ENCODE peak calls at places on chromosomes 11 and 22, in nine cellular contexts. X, P, S, R, B, K, V, J and F are unnamed samples.

GRCh38 chr11:2769779-2770555 is 70.2 kb upstream of the KCNQ1OT1 start:
- DNase-seq in X (no peak), P (no peak), S (no peak), R (peak; percentile 14), B (peak; percentile 2), K (no peak), V (no peak), J (no peak), F (no peak)

GRCh38 chr22:46596032-46596441 is 24.1 kb upstream of the GRAMD4 start:
- DNase-seq in X (no peak), P (peak; percentile 40), S (peak; percentile 1), R (no peak), B (no peak), K (no peak), V (peak; percentile 57), J (no peak), F (no peak)

GRCh38 chr11:9004310-9004945 is 627 bp upstream of the NRIP3 start:
- DNase-seq in X (no peak), P (no peak), S (peak; percentile 74), R (peak; percentile 81), B (no peak), K (no peak), V (no peak), J (no peak), F (no peak)

GRCh38 chr22:42179616-42180015 is 49.0 kb upstream of the CYP2D6 start:
- DNase-seq in X (no peak), P (peak; percentile 83), S (no peak), R (no peak), B (no peak), K (no peak), V (peak; percentile 91), J (peak; percentile 10), F (no peak)

GRCh38 chr11:61752117-61752924 is at the start of gene MYRF:
- DNase-seq in X (no peak), P (peak; percentile 24), S (peak; percentile 88), R (peak; percentile 88), B (no peak), K (peak; percentile 27), V (peak; percentile 79), J (peak; percentile 54), F (no peak)

GRCh38 chr11:20070459-20070858 is 89.8 kb downstream of the DBX1 start:
- DNase-seq in X (no peak), P (peak; percentile 64), S (no peak), R (no peak), B (no peak), K (no peak), V (no peak), J (peak; percentile 30), F (no peak)

GRCh38 chr11:123765601-123766000 is 11.3 kb upstream of the OR6X1 start:
- DNase-seq in X (no peak), P (no peak), S (no peak), R (no peak), B (no peak), K (no peak), V (no peak), J (no peak), F (no peak)

GRCh38 chr22:39090426-39091064 is 6.5 kb upstream of the APOBEC3H start:
- DNase-seq in X (no peak), P (no peak), S (no peak), R (no peak), B (peak; percentile 85), K (no peak), V (peak; percentile 18), J (peak; percentile 96), F (no peak)

GRCh38 chr11:6695377-6695776 is 12.2 kb upstream of the MRPL17 start:
- DNase-seq in X (no peak), P (peak; percentile 72), S (no peak), R (no peak), B (no peak), K (no peak), V (peak; percentile 79), J (no peak), F (no peak)

GRCh38 chr11:65042899-65043298 is 1.9 kb downstream of the SAC3D1 start:
- DNase-seq in X (no peak), P (no peak), S (no peak), R (no peak), B (no peak), K (no peak), V (no peak), J (peak; percentile 38), F (no peak)

GRCh38 chr11:65045728-65046127 is 4.7 kb downstream of the SAC3D1 start:
- DNase-seq in X (no peak), P (no peak), S (no peak), R (no peak), B (no peak), K (no peak), V (no peak), J (no peak), F (no peak)

GRCh38 chr11:65041206-65042035 is at the start of gene SAC3D1:
- DNase-seq in X (peak; percentile 19), P (peak; percentile 63), S (peak; percentile 87), R (no peak), B (peak; percentile 40), K (peak; percentile 69), V (peak; percentile 75), J (peak; percentile 69), F (no peak)

GRCh38 chr11:65045061-65045460 is 4.1 kb downstream of the SAC3D1 start:
- DNase-seq in X (no peak), P (no peak), S (no peak), R (no peak), B (no peak), K (no peak), V (no peak), J (no peak), F (no peak)

GRCh38 chr11:65043881-65044501 is 3.0 kb downstream of the SAC3D1 start:
- DNase-seq in X (no peak), P (peak; percentile 23), S (no peak), R (no peak), B (no peak), K (no peak), V (peak; percentile 72), J (peak; percentile 84), F (no peak)
- H3K9ac ChIP-seq in X (no peak overlapping the region), P (no peak overlapping the region), S (no peak overlapping the region), R (no peak overlapping the region), B (peak overlapping the region; percentile 9), K (no peak overlapping the region), V (no peak overlapping the region), J (no peak overlapping the region), F (no peak overlapping the region)

DNA sequence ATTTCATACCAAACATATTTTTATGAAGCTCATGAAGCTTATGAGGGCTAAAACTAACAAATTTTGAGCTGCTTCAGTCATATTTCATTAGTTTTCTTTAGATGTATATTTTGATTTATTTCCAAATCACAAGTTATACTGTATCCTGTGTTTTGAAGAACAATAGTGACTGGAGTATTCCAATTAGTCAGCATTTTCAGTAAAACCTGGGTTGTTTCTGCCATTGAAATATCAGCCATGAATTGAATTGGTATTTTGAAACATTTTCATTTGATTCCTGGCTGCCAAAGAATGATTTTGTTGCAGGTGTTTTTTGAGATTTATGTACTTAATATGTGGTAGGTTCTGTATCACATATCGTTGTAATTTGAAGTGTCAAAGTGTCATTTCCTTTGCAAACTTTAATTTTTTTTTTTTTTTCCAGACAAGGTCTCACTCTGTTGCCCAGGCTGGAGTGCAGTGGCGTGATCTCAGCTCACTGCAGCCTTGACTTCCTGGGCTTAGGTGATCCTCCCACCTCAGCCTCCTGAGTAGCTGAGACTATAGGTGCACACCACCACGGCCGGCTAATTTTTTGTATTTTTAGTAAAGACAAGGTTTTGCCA is 206.3 kb downstream of the SBF2 start:
- DNase-seq in X (no peak), P (no peak), S (no peak), R (no peak), B (no peak), K (no peak), V (no peak), J (no peak), F (no peak)
- TF ChIP-seq EZH2 in X (no peak), P (no peak), S (no peak), R (no peak), B (no peak), K (no peak), V (no peak), J (no peak), F (no peak)

GRCh38 chr11:122020902-122021301 is 95.1 kb downstream of the BLID start:
- DNase-seq in X (no peak), P (no peak), S (no peak), R (no peak), B (no peak), K (no peak), V (peak; percentile 35), J (peak; percentile 46), F (no peak)
- H3K9ac ChIP-seq in X (no peak overlapping the region), P (no peak overlapping the region), S (no peak overlapping the region), R (no peak overlapping the region), B (no peak overlapping the region), K (no peak overlapping the region), V (no peak overlapping the region), J (no peak overlapping the region), F (no peak overlapping the region)

GRCh38 chr11:130040281-130040940 is 29.3 kb upstream of the APLP2 start:
- DNase-seq in X (no peak), P (no peak), S (no peak), R (no peak), B (no peak), K (no peak), V (no peak), J (no peak), F (no peak)

GRCh38 chr11:130032931-130033330 is 30.3 kb upstream of the PRDM10 start:
- DNase-seq in X (no peak), P (no peak), S (no peak), R (no peak), B (no peak), K (no peak), V (no peak), J (no peak), F (no peak)

GRCh38 chr11:130037881-130038601 is 31.7 kb upstream of the APLP2 start:
- DNase-seq in X (no peak), P (peak; percentile 81), S (peak; percentile 73), R (no peak), B (no peak), K (no peak), V (peak; percentile 72), J (peak; percentile 48), F (no peak)

GRCh38 chr11:130042093-130042591 is 27.6 kb upstream of the APLP2 start:
- DNase-seq in X (no peak), P (peak; percentile 90), S (no peak), R (no peak), B (no peak), K (no peak), V (peak; percentile 95), J (peak; percentile 97), F (no peak)

GRCh38 chr11:130037058-130037457 is 32.6 kb upstream of the APLP2 start:
- DNase-seq in X (no peak), P (peak; percentile 90), S (no peak), R (no peak), B (no peak), K (no peak), V (peak; percentile 92), J (peak; percentile 75), F (no peak)
- TF ChIP-seq EZH2 in X (no peak), P (no peak), S (no peak), R (no peak), B (no peak), K (no peak), V (no peak), J (no peak), F (no peak)

DNA sequence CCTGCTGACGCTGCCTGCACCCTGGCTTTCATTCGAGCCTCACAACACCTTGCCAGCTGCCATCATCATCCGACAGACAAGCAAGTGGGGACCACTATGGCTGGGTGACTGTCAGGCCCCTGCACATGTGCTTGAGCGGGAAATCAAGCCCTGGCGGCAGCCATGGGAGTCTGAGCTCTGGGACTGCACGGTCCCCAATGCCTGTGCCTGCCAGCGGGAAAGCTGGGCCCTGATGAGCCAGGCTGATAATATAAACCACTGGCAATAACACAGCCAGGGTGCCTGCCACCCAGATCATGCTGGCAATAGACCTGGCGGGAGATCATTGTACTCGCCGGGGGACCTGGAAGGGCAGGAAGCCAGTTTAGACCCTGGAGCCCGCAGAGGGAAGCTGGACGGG is 2.5 kb downstream of the FGF3 start:
- DNase-seq in X (no peak), P (no peak), S (no peak), R (peak; percentile 56), B (no peak), K (no peak), V (no peak), J (no peak), F (no peak)
- H3K9ac ChIP-seq in X (no peak overlapping the region), P (no peak overlapping the region), S (no peak overlapping the region), R (no peak overlapping the region), B (no peak overlapping the region), K (no peak overlapping the region), V (no peak overlapping the region), J (no peak overlapping the region), F (no peak overlapping the region)